ENCODE peak calls at places on chromosome 3, in seven cellular contexts. D is A549; T is CD8-positive, alpha-beta memory T cell; E is neuronal stem cell; H is gastrocnemius medialis; N is psoas muscle; G is heart left ventricle. P is an unnamed sample. For H3K4me1 and H3K9me3, the result is how much of the 10 kb centered on the place peaks cover.

GRCh38 chr3:187291512-187292132 is at the start of gene MASP1:
- DNase-seq in D (no peak), T (no peak), E (peak), H (peak), N (peak), G (peak), P (no peak)

GRCh38 chr3:186772281-186772885 is 11.0 kb upstream of the EIF4A2 start:
- DNase-seq in D (no peak), T (peak), E (no peak), H (no peak), N (no peak), G (no peak), P (no peak)

GRCh38 chr3:186931487-186932280 is 1.4 kb downstream of the ST6GAL1 start:
- DNase-seq in D (no peak), T (peak), E (no peak), H (no peak), N (no peak), G (peak), P (peak)

GRCh38 chr3:125357032-125357658 is 18.0 kb downstream of the ZNF148 start:
- DNase-seq in D (peak), T (peak), E (peak), H (peak), N (peak), G (peak), P (peak)

GRCh38 chr3:155193868-155194267 is 99.6 kb downstream of the STRIT1 start:
- DNase-seq in D (no peak), T (no peak), E (no peak), H (peak), N (no peak), G (no peak), P (no peak)

GRCh38 chr3:128348805-128349531 is 117.7 kb downstream of the DNAJB8 start:
- DNase-seq in D (no peak), T (no peak), E (no peak), H (no peak), N (peak), G (no peak), P (no peak)

GRCh38 chr3:1576047-1576446 is 483.2 kb downstream of the CNTN6 start:
- DNase-seq in D (no peak), T (no peak), E (no peak), H (no peak), N (no peak), G (no peak), P (no peak)

GRCh38 chr3:187750041-187750512 is 4.8 kb upstream of the BCL6 start:
- DNase-seq in D (peak), T (no peak), E (peak), H (peak), N (peak), G (peak), P (no peak)

GRCh38 chr3:99767341-99767740 is 50.3 kb upstream of the CMSS1 start:
- DNase-seq in D (no peak), T (no peak), E (no peak), H (no peak), N (no peak), G (no peak), P (no peak)

GRCh38 chr3:168476360-168476980 is 380.7 kb upstream of the GOLIM4 start:
- DNase-seq in D (no peak), T (no peak), E (no peak), H (no peak), N (no peak), G (no peak), P (no peak)

GRCh38 chr3:126573492-126574117 is 14.9 kb upstream of the C3orf22 start:
- DNase-seq in D (peak), T (no peak), E (no peak), H (peak), N (peak), G (no peak), P (no peak)

GRCh38 chr3:172519241-172519640 is 4.0 kb downstream of the TNFSF10 start:
- DNase-seq in D (no peak), T (no peak), E (no peak), H (no peak), N (no peak), G (no peak), P (no peak)

GRCh38 chr3:172516318-172517214 is 6.7 kb downstream of the TNFSF10 start:
- DNase-seq in D (peak), T (no peak), E (no peak), H (peak), N (no peak), G (peak), P (no peak)

GRCh38 chr3:172517859-172518466 is 5.3 kb downstream of the TNFSF10 start:
- DNase-seq in D (no peak), T (no peak), E (no peak), H (no peak), N (no peak), G (no peak), P (no peak)

GRCh38 chr3:172520332-172520831 is 2.8 kb downstream of the TNFSF10 start:
- DNase-seq in D (no peak), T (no peak), E (no peak), H (no peak), N (no peak), G (no peak), P (no peak)

GRCh38 chr3:172519740-172520139 is 3.5 kb downstream of the TNFSF10 start:
- DNase-seq in D (no peak), T (no peak), E (no peak), H (no peak), N (no peak), G (no peak), P (no peak)
- H3K4me3 ChIP-seq in D (no peak), T (peak), E (no peak), H (no peak), N (peak), G (peak), P (no peak)

GRCh38 chr3:183823963-183824362 is 1.4 kb downstream of the MAP6D1 start:
- DNase-seq in D (no peak), T (no peak), E (no peak), H (no peak), N (no peak), G (no peak), P (no peak)
- H3K4me1 ChIP-seq in D (under half), T (under half), E (under half), H (under half), N (under half), G (under half), P (under half)

DNA sequence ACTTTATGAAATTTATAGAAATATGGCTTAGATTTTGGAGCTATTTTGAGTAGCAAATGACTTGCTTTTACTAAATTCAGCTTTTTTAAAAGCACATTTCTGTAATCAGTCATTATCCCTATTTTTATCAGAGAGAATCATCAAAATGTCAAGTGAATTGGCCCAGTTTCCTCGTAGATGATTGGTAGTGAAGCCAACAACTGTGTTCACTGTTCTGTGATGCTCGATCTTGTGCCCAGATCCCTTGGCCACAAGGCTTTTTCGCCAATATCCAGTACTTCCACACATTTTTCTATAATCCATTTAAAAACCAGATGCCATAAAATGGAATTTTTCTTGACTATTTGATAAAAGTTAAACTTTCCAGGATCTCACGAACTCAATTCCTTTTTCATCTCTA is 336.5 kb downstream of the ZNF385D start:
- DNase-seq in D (no peak), T (no peak), E (no peak), H (no peak), N (no peak), G (no peak), P (no peak)
- H3K9me3 ChIP-seq in D (under half), T (under half), E (under half), H (under half), N (under half), G (under half), P (under half)

DNA sequence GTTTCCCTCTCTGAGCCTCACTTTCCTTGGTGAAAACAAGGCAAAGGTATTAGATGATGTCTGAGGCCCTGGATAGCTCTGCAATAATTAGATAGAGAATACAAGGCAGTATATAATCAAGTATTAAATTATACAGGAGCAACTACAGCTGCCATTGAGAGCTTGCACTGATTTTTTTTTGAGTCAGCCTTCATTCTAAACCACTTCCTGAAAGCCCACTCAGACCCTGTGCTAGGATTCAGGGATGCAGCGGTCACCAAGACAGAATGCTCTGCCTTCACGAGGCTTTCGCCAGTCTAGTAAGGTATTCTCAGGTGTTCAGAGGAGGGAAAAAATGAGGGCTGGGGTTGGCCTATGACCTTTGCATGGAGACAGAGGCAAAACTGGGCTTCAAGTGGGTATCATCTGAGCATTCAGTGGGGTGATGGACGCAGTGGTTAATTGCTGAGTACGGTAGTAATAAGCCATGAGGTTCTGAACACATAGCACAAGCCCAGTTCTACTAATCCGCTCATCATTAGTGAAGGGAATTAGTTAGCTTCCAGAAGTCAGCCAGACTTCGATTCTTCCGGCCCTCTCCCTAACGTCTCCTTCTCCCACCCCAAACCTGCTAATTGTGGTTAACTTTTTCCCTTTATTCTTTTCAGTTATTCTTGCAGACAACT is 3.6 kb downstream of the VGLL4 start:
- DNase-seq in D (no peak), T (no peak), E (no peak), H (no peak), N (no peak), G (no peak), P (no peak)
- H3K4me3 ChIP-seq in D (no peak), T (no peak), E (no peak), H (peak), N (peak), G (peak), P (no peak)

GRCh38 chr3:10480871-10481378 is 24.5 kb downstream of the ATP2B2 start:
- DNase-seq in D (no peak), T (no peak), E (no peak), H (no peak), N (no peak), G (no peak), P (no peak)

GRCh38 chr3:10482631-10483363 is 22.6 kb downstream of the ATP2B2 start:
- DNase-seq in D (no peak), T (no peak), E (no peak), H (no peak), N (no peak), G (no peak), P (no peak)

GRCh38 chr3:10483364-10483675 is 22.1 kb downstream of the ATP2B2 start:
- DNase-seq in D (no peak), T (no peak), E (no peak), H (no peak), N (peak), G (no peak), P (no peak)

GRCh38 chr3:10475983-10476382 is 29.4 kb downstream of the ATP2B2 start:
- DNase-seq in D (no peak), T (no peak), E (no peak), H (no peak), N (no peak), G (no peak), P (no peak)

DNA sequence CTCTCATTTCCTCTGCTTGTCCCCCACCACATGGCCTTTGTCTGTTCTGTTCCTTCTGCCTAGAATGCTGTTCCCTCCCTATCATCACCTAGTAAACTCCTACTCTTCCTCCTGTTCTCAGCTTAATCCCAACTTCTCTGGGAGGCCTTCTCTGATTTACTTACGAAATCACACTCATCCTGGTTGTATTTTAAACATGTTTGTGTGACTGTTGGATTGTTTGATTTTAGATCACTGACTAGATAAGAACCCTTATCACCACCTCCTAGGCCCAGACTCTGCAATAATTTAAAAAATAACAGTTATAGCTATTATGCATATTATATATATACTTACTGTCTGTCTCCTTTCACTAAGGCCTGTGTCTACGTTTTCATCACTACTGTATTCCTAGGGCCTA is 26.1 kb downstream of the ATP2B2 start:
- DNase-seq in D (no peak), T (no peak), E (no peak), H (no peak), N (no peak), G (no peak), P (no peak)
- H3K4me1 ChIP-seq in D (under half), T (under half), E (under half), H (under half), N (under half), G (under half), P (under half)

P was measured in HAP-1.